ENCODE peak calls at places on chromosomes 1 and 21, in six cellular contexts. L is fibroblast of lung, H is thoracic aorta, E is heart left ventricle, C is adrenal gland, W is PC-9. S is an unnamed sample. For H3K27me3, the result is how much of the 10 kb centered on the place peaks cover.

GRCh38 chr1:81834921-81835698 is 34.4 kb downstream of the ADGRL2 start:
- DNase-seq in L (peak), H (no peak), E (peak), C (no peak), W (no peak), S (no peak)

GRCh38 chr1:110234691-110235090 is 24.6 kb downstream of the KCNC4 start:
- DNase-seq in L (no peak), H (no peak), E (no peak), C (no peak), W (no peak), S (no peak)

GRCh38 chr1:183632964-183633363 is 2.6 kb downstream of the ARPC5 start:
- DNase-seq in L (no peak), H (no peak), E (no peak), C (no peak), W (no peak), S (no peak)

GRCh38 chr1:88763649-88764406 is 79.8 kb downstream of the PKN2 start:
- DNase-seq in L (peak), H (no peak), E (no peak), C (no peak), W (no peak), S (peak)

GRCh38 chr1:224211262-224211962 is 28.4 kb downstream of the DEGS1 start:
- DNase-seq in L (peak), H (no peak), E (no peak), C (no peak), W (no peak), S (peak)

GRCh38 chr1:164630626-164631396 is 71.8 kb downstream of the PBX1 start:
- DNase-seq in L (no peak), H (no peak), E (no peak), C (no peak), W (peak), S (peak)

GRCh38 chr1:21653744-21654100 is 15.4 kb downstream of the RAP1GAP start:
- DNase-seq in L (no peak), H (no peak), E (no peak), C (no peak), W (no peak), S (no peak)

GRCh38 chr1:43232071-43232470 is 37.7 kb upstream of the TMEM125 start:
- DNase-seq in L (peak), H (no peak), E (no peak), C (peak), W (peak), S (no peak)

GRCh38 chr1:9881838-9882249 is 28.2 kb downstream of the CTNNBIP1 start:
- DNase-seq in L (peak), H (no peak), E (no peak), C (no peak), W (peak), S (peak)

GRCh38 chr1:63683759-63684158 is 90.1 kb upstream of the ROR1 start:
- DNase-seq in L (no peak), H (no peak), E (no peak), C (no peak), W (no peak), S (no peak)

GRCh38 chr1:234969630-234970370 is 158.8 kb downstream of the TOMM20 start:
- DNase-seq in L (peak), H (no peak), E (peak), C (peak), W (no peak), S (peak)

GRCh38 chr1:111441573-111442192 is 7.4 kb downstream of the WDR77 start:
- DNase-seq in L (peak), H (no peak), E (no peak), C (no peak), W (peak), S (no peak)

GRCh38 chr1:45622267-45622890 is 1.5 kb downstream of the CCDC17 start:
- DNase-seq in L (no peak), H (no peak), E (peak), C (no peak), W (no peak), S (no peak)

GRCh38 chr1:89844860-89845259 is 24.0 kb downstream of the LRRC8D start:
- DNase-seq in L (no peak), H (no peak), E (no peak), C (no peak), W (no peak), S (no peak)

GRCh38 chr1:95408506-95409136 is 174.6 kb downstream of the RWDD3 start:
- DNase-seq in L (no peak), H (no peak), E (no peak), C (no peak), W (no peak), S (no peak)

GRCh38 chr1:57959727-57960300 is 536.0 kb upstream of the DAB1 start:
- DNase-seq in L (no peak), H (no peak), E (no peak), C (no peak), W (no peak), S (no peak)

GRCh38 chr1:160636076-160636475 is 10.8 kb downstream of the SLAMF1 start:
- DNase-seq in L (no peak), H (no peak), E (no peak), C (no peak), W (no peak), S (no peak)

GRCh38 chr1:181018901-181019681 is 3.6 kb downstream of the STX6 start:
- DNase-seq in L (no peak), H (no peak), E (no peak), C (no peak), W (no peak), S (no peak)

GRCh38 chr1:173946380-173946921 is 29.3 kb upstream of the SERPINC1 start:
- DNase-seq in L (no peak), H (no peak), E (no peak), C (no peak), W (no peak), S (peak)

GRCh38 chr1:57089855-57090254 is 124.0 kb upstream of the C8B start:
- DNase-seq in L (no peak), H (no peak), E (peak), C (no peak), W (no peak), S (no peak)

GRCh38 chr1:21876267-21876666 is 60.8 kb downstream of the HSPG2 start:
- DNase-seq in L (no peak), H (no peak), E (no peak), C (no peak), W (no peak), S (no peak)

GRCh38 chr1:157431751-157432150 is 120.6 kb downstream of the FCRL5 start:
- DNase-seq in L (no peak), H (no peak), E (no peak), C (no peak), W (no peak), S (peak)

GRCh38 chr1:221718391-221719277 is 23.3 kb downstream of the DUSP10 start:
- DNase-seq in L (peak), H (no peak), E (no peak), C (no peak), W (peak), S (no peak)

GRCh38 chr21:37429356-37429755 is 62.8 kb downstream of the DYRK1A start:
- DNase-seq in L (no peak), H (no peak), E (no peak), C (no peak), W (no peak), S (no peak)

GRCh38 chr1:175188936-175189335 is 3.6 kb downstream of the KIAA0040 start:
- DNase-seq in L (no peak), H (no peak), E (peak), C (peak), W (no peak), S (no peak)

GRCh38 chr1:186330758-186331157 is 44.3 kb downstream of the TPR start:
- DNase-seq in L (no peak), H (no peak), E (no peak), C (no peak), W (no peak), S (no peak)

GRCh38 chr1:113552244-113552643 is 161.9 kb downstream of the MAGI3 start:
- DNase-seq in L (no peak), H (no peak), E (no peak), C (no peak), W (no peak), S (no peak)

DNA sequence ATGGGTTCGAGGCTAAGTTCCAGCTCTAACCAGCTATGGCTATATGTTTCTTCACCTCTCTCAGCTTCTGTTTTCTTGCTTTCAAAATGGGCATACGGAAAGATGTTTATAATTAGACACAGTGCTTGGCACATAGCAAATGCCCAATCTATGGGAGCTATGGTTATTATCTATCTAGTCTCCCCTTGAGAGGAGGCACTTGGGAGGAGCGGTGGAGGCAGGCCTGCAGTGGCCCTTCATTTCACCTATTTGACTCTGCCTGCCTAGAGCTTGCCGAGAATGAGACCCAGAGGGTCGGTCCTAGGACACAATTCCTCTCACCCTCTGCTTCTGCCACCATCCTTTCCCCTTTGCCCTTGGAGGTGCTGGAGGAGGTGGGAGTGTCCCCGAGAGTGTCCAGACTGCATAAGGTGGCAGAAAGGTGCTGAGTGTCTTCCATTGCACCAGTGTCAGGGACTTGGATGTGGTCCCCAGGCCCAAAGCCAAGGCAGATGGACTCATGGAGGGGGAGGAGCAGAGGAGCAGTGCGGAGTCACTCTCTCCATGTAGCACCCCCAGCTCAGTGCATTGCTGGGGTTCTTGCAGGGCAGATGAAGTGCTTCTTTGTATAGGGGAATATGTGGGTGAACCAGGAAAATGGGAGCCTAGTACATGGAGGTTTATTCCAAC is 9.0 kb downstream of the LGR6 start:
- DNase-seq in L (no peak), H (no peak), E (peak), C (no peak), W (no peak), S (no peak)
- H3K27me3 ChIP-seq in L (under half), H (under half), E (under half), C (under half), W (under half), S (under half)

GRCh38 chr1:41598325-41598724 is 113.8 kb upstream of the EDN2 start:
- DNase-seq in L (no peak), H (no peak), E (no peak), C (no peak), W (no peak), S (no peak)

DNA sequence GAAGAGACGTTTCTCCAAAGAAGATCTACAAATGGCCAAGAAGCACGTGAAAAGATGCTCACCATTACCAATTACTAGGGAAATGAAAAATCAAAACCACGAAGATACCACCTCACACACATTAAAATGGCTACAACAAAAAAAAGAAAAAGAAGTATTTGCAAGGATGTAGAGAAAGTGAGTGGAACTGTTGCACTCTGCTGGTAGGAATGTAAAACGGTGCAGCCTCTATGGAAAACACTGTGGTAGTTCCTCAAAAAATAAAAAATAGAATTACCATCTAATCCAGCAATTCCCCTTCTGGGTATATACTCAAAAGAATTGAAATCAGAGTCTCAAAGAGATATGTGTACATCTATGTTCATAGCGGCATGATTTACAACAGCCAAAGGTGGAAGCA is 115.4 kb upstream of the EDN2 start:
- DNase-seq in L (peak), H (no peak), E (no peak), C (no peak), W (peak), S (peak)
- TF ChIP-seq CTCF in L (peak), H (peak), E (peak), C (no peak), W (peak), S (peak)

GRCh38 chr21:34593423-34593822 is 21.5 kb downstream of the RCAN1 start:
- DNase-seq in L (no peak), H (no peak), E (no peak), C (no peak), W (no peak), S (no peak)
- H3K27ac ChIP-seq in L (no peak), H (no peak), E (peak), C (no peak), W (no peak), S (no peak)

DNA sequence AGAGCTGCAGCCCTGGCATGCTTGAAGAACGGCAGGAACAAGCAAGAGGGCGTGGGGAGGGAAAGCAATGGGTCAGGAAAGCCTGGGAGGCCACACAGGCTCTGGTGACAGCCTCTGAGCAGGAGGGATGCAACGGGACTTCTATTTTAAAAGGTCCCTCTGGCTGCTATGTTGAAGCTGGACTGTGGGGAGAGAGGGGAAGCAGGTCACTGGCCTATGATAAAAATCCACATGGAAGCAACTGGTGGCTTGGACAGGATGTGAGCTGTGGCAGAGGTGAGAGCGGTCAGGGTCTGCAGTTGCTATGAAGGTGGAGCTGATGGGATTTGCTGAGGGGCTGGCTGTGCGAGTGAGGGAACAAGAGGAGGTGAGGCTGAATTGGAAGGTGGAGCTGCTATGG is 11.2 kb downstream of the PADI1 start:
- DNase-seq in L (no peak), H (no peak), E (no peak), C (no peak), W (no peak), S (no peak)
- H3K27me3 ChIP-seq in L (under half), H (under half), E (half or more), C (under half), W (under half), S (under half)

GRCh38 chr1:118985611-118986290 is 2.4 kb downstream of the TBX15 start:
- DNase-seq in L (no peak), H (no peak), E (no peak), C (no peak), W (no peak), S (no peak)

GRCh38 chr1:118982816-118983557 is 5.2 kb downstream of the TBX15 start:
- DNase-seq in L (no peak), H (no peak), E (no peak), C (no peak), W (no peak), S (no peak)

GRCh38 chr1:118984990-118985608 is 3.0 kb downstream of the TBX15 start:
- DNase-seq in L (no peak), H (no peak), E (no peak), C (no peak), W (no peak), S (no peak)

GRCh38 chr1:118983558-118984021 is 4.6 kb downstream of the TBX15 start:
- DNase-seq in L (no peak), H (no peak), E (no peak), C (no peak), W (no peak), S (no peak)

GRCh38 chr1:118984086-118984989 is 3.8 kb downstream of the TBX15 start:
- DNase-seq in L (peak), H (no peak), E (no peak), C (no peak), W (no peak), S (no peak)
- TF ChIP-seq CTCF in L (no peak), H (no peak), E (no peak), C (no peak), W (no peak), S (no peak)

GRCh38 chr1:162128693-162129356 is 59.3 kb downstream of the NOS1AP start:
- DNase-seq in L (no peak), H (no peak), E (no peak), C (no peak), W (no peak), S (no peak)
- H3K27ac ChIP-seq in L (no peak), H (no peak), E (no peak), C (no peak), W (no peak), S (no peak)

S was measured in foreskin keratinocyte.